ENCODE peak calls at places on chromosomes 2 and 18, in five cellular contexts. One of them, this sample, is unnamed.

GRCh38 chr2:48175254-48175653 is 269.0 kb upstream of the FBXO11 start:
- DNase-seq in SK-N-DZ: no peak
- DNase-seq in psoas muscle: no peak
- DNase-seq in WTC11: no peak
- DNase-seq in DND-41: no peak
- DNase-seq in this sample: no peak

GRCh38 chr2:218716070-218716469 is 5.4 kb downstream of the TTLL4 start:
- DNase-seq in SK-N-DZ: no peak
- DNase-seq in DND-41: no peak
- DNase-seq in WTC11: no peak
- DNase-seq in psoas muscle: no peak
- DNase-seq in this sample: no peak

GRCh38 chr18:74914648-74915047 is 294.3 kb downstream of the PTGR3 start:
- DNase-seq in psoas muscle: no peak
- DNase-seq in DND-41: no peak
- DNase-seq in SK-N-DZ: no peak
- DNase-seq in WTC11: no peak
- DNase-seq in this sample: no peak

GRCh38 chr2:189261431-189261841 is 81.9 kb upstream of the COL5A2 start:
- DNase-seq in SK-N-DZ: no peak
- DNase-seq in DND-41: no peak
- DNase-seq in WTC11: no peak
- DNase-seq in psoas muscle: no peak
- DNase-seq in this sample: no peak

GRCh38 chr2:160278889-160279196 is 78.8 kb upstream of the ITGB6 start:
- DNase-seq in psoas muscle: no peak
- DNase-seq in WTC11: no peak
- DNase-seq in DND-41: no peak
- DNase-seq in SK-N-DZ: no peak
- DNase-seq in this sample: peak

GRCh38 chr2:99682280-99683060 is 192.7 kb upstream of the REV1 start:
- DNase-seq in DND-41: no peak
- DNase-seq in WTC11: no peak
- DNase-seq in psoas muscle: no peak
- DNase-seq in SK-N-DZ: peak
- DNase-seq in this sample: no peak

GRCh38 chr2:240129731-240130392 is 6.2 kb downstream of the COPS9 start:
- DNase-seq in SK-N-DZ: no peak
- DNase-seq in psoas muscle: no peak
- DNase-seq in DND-41: peak
- DNase-seq in WTC11: no peak
- DNase-seq in this sample: no peak

GRCh38 chr2:55107428-55107827 is 57.2 kb upstream of the RTN4 start:
- DNase-seq in DND-41: no peak
- DNase-seq in psoas muscle: no peak
- DNase-seq in WTC11: no peak
- DNase-seq in SK-N-DZ: no peak
- DNase-seq in this sample: no peak

GRCh38 chr2:232049350-232049749 is 87.8 kb downstream of the DIS3L2 start:
- DNase-seq in psoas muscle: no peak
- DNase-seq in DND-41: no peak
- DNase-seq in SK-N-DZ: no peak
- DNase-seq in WTC11: no peak
- DNase-seq in this sample: no peak